ENCODE peak calls at places on chromosome 3, in ten cellular contexts. M is A673; Q is WERI-Rb-1; T is naive thymus-derived CD4-positive, alpha-beta T cell; I is upper lobe of left lung; F is CD8-positive, alpha-beta memory T cell; E is AG04449; L is cardiac muscle cell; J is GM12865; Y is hepatocyte. K is an unnamed sample.

GRCh38 chr3:188468196-188468595 is 314.2 kb downstream of the LPP start:
- DNase-seq in T (no peak), Q (no peak), Y (no peak), M (peak), I (no peak), E (no peak), L (peak), F (no peak), J (no peak), K (no peak)

GRCh38 chr3:38348903-38349302 is 2.3 kb downstream of the XYLB start:
- DNase-seq in T (no peak), L (peak), I (peak), E (peak), Q (no peak), M (peak), J (no peak), F (no peak), Y (no peak), K (no peak)

GRCh38 chr3:195226445-195226844 is 44.5 kb downstream of the XXYLT1 start:
- DNase-seq in Y (no peak), I (peak), E (no peak), L (no peak), Q (no peak), T (no peak), J (no peak), M (no peak), F (no peak), K (no peak)

GRCh38 chr3:36649078-36649477 is 115.3 kb downstream of the DCLK3 start:
- DNase-seq in M (no peak), E (no peak), L (no peak), I (no peak), Q (no peak), F (no peak), J (no peak), T (no peak), Y (no peak), K (no peak)

GRCh38 chr3:173785004-173785403 is 387.5 kb downstream of the NLGN1 start:
- DNase-seq in Q (peak), L (no peak), E (no peak), Y (peak), I (no peak), M (no peak), J (no peak), T (no peak), F (no peak), K (no peak)

GRCh38 chr3:45980229-45980813 is 15.3 kb downstream of the FYCO1 start:
- DNase-seq in L (no peak), T (no peak), M (no peak), Q (no peak), Y (no peak), J (no peak), I (no peak), F (peak), E (no peak), K (no peak)

GRCh38 chr3:53941945-53942344 is 50.3 kb upstream of the SELENOK start:
- DNase-seq in M (no peak), E (no peak), Q (peak), T (no peak), F (no peak), Y (no peak), I (no peak), L (peak), J (no peak), K (no peak)

GRCh38 chr3:64150527-64151238 is 74.6 kb downstream of the PRICKLE2 start:
- DNase-seq in J (no peak), T (no peak), I (peak), Y (peak), Q (no peak), M (no peak), E (peak), L (peak), F (no peak), K (peak)

GRCh38 chr3:65190111-65190510 is 502.3 kb upstream of the ADAMTS9 start:
- DNase-seq in T (no peak), J (no peak), I (no peak), F (no peak), E (no peak), Y (no peak), Q (no peak), L (peak), M (no peak), K (no peak)

DNA sequence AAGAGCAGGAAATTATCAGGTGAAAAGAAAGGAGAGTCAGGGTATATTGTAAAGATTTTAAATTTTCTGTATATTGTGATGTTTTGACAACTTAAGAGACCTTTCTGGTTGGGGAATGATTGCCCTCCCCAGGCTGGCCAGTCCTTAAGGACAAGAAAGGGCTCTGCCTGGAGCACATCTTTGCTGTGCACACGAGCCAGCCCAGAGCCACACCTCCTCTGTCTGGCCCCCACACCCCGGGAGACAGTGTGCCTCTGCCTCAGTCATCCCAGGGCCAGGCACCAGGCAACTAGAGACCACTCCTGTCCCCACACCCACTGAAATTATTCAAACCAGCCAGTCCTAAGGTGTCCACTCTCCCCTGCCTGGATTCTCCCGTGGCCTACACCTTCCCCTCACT is 67.1 kb downstream of the KBTBD12 start:
- DNase-seq in Y (no peak), E (no peak), Q (no peak), T (no peak), L (no peak), M (no peak), J (no peak), I (no peak), F (no peak), K (no peak)
- H3K4me3 ChIP-seq in Y (no peak), E (no peak), Q (no peak), T (no peak), L (no peak), M (no peak), J (no peak), I (no peak), F (no peak), K (no peak)

GRCh38 chr3:127915115-127915936 is at the start of gene KBTBD12:
- DNase-seq in E (no peak), F (no peak), J (no peak), I (peak), Q (peak), M (no peak), Y (no peak), T (no peak), L (no peak), K (no peak)
- H3K4me3 ChIP-seq in E (no peak), F (no peak), J (peak), I (peak), Q (peak), M (no peak), Y (no peak), T (no peak), L (no peak), K (peak)

GRCh38 chr3:98763814-98764691 is 913 bp downstream of the ST3GAL6 start:
- DNase-seq in J (no peak), M (no peak), Y (no peak), L (peak), I (no peak), E (no peak), Q (no peak), T (no peak), F (no peak), K (no peak)
- H3K4me3 ChIP-seq in J (peak), M (no peak), Y (no peak), L (no peak), I (peak), E (no peak), Q (no peak), T (no peak), F (no peak), K (no peak)

GRCh38 chr3:32467333-32468070 is 35.1 kb downstream of the CMTM6 start:
- DNase-seq in I (peak), M (peak), F (peak), L (peak), Q (peak), Y (peak), E (no peak), J (peak), T (peak), K (no peak)
- H3K4me3 ChIP-seq in I (peak), M (peak), F (peak), L (no peak), Q (no peak), Y (no peak), E (no peak), J (peak), T (peak), K (peak)

GRCh38 chr3:196666001-196666867 is 26.7 kb downstream of the NRROS start:
- DNase-seq in Y (no peak), L (peak), T (no peak), I (no peak), J (no peak), M (peak), E (no peak), F (no peak), Q (peak), K (peak)

GRCh38 chr3:196673632-196674031 is 34.1 kb downstream of the NRROS start:
- DNase-seq in E (no peak), Q (no peak), F (no peak), Y (no peak), M (no peak), L (no peak), J (no peak), I (no peak), T (no peak), K (no peak)

GRCh38 chr3:196667056-196667844 is 27.8 kb downstream of the NRROS start:
- DNase-seq in M (no peak), E (no peak), Y (no peak), T (no peak), F (no peak), J (no peak), I (no peak), Q (no peak), L (no peak), K (no peak)

GRCh38 chr3:196670335-196670734 is 30.8 kb downstream of the NRROS start:
- DNase-seq in J (peak), Q (no peak), T (no peak), E (no peak), L (no peak), M (no peak), F (no peak), Y (no peak), I (peak), K (no peak)
- H3K4me3 ChIP-seq in J (no peak), Q (no peak), T (no peak), E (no peak), L (no peak), M (no peak), F (no peak), Y (no peak), I (no peak), K (no peak)

GRCh38 chr3:13019706-13020105 is 53.5 kb downstream of the IQSEC1 start:
- DNase-seq in Y (no peak), T (no peak), M (no peak), E (no peak), Q (no peak), J (no peak), L (no peak), F (peak), I (no peak), K (no peak)

GRCh38 chr3:13022348-13023250 is 50.6 kb downstream of the IQSEC1 start:
- DNase-seq in I (no peak), Q (peak), F (peak), Y (peak), J (peak), T (no peak), M (no peak), E (peak), L (peak), K (peak)

GRCh38 chr3:13021934-13022265 is 51.3 kb downstream of the IQSEC1 start:
- DNase-seq in J (no peak), Q (no peak), F (peak), M (no peak), T (no peak), I (no peak), L (no peak), E (no peak), Y (no peak), K (no peak)

GRCh38 chr3:13020159-13020558 is 53.1 kb downstream of the IQSEC1 start:
- DNase-seq in Y (no peak), E (no peak), L (no peak), I (no peak), F (peak), Q (no peak), T (no peak), M (no peak), J (no peak), K (no peak)

DNA sequence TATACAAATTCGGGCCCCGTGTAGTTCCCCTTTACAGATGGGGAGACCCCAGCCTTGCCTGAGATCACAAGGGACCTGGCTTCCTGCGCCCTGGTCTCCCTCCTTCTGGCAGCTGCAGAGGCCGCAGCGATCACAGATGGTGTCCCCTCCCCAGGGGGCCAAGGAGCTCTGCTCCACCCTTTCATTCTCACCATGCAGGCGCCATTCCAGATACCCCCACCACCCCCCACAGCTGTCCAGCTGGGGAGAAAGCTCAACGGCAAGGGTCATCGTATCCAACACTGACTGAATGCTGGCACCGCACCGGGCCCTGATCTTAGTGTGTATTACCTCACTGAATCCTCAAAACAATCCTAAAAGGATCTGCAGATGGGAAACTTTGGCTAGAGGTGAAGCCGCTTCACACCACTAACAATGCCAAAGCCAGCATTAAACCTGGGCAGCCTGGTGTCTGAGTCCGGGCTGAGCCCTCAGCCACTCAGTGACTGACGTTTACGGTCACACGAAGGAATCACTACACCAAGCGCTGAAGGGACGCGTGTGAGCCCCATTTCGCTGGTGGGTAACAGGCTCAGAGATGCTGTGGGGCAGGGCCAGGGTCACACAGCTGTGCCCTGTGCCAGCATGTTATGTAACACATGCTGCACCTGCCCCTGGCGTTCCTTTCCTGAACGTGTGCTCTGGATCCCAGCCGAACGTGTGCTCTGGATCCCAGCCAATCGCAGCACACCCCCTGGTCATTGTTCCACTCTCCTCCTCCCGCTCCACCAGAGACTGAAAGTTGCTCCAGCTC is 51.9 kb downstream of the IQSEC1 start:
- DNase-seq in Q (peak), E (no peak), I (no peak), F (peak), J (peak), T (no peak), Y (no peak), M (no peak), L (no peak), K (no peak)
- H3K4me3 ChIP-seq in Q (peak), E (peak), I (no peak), F (no peak), J (peak), T (no peak), Y (no peak), M (no peak), L (no peak), K (peak)

K was measured in skeletal muscle cell.